ENCODE peak calls at places on chromosomes 4 and X, in six cellular contexts. M is right lobe of liver, J is gastrocnemius medialis, A is DND-41, L is stomach, H is right cardiac atrium. C is an unnamed sample.
A peak's percentile ranks its signal among the peaks of the same experiment; 100 is the strongest.

GRCh38 chrX:19121898-19122640 is at the start of gene ADGRG2:
- DNase-seq in J (peak; percentile 2), H (peak; percentile 80), A (no peak), M (peak; percentile 55), L (peak; percentile 56), C (no peak)

GRCh38 chr4:110540606-110541440 is 64.9 kb downstream of the ENPEP start:
- DNase-seq in M (no peak), L (no peak), A (no peak), J (no peak), H (no peak), C (no peak)

GRCh38 chr4:1218892-1219552 is 29.9 kb downstream of the CTBP1 start:
- DNase-seq in A (no peak), L (no peak), M (no peak), J (no peak), H (no peak), C (no peak)

GRCh38 chr4:88177981-88178632 is 19.7 kb upstream of the ABCG2 start:
- DNase-seq in L (no peak), A (no peak), M (no peak), J (peak; percentile 4), H (no peak), C (no peak)

GRCh38 chr4:67201334-67201733 is 344.0 kb downstream of the CENPC start:
- DNase-seq in J (no peak), L (no peak), A (no peak), H (no peak), M (no peak), C (no peak)

GRCh38 chrX:12985336-12985735 is 10.4 kb downstream of the TMSB4X start:
- DNase-seq in L (no peak), M (no peak), H (no peak), A (no peak), J (no peak), C (no peak)

GRCh38 chr4:54224960-54225670 is 4.0 kb upstream of the PDGFRA start:
- DNase-seq in H (no peak), M (no peak), A (no peak), J (no peak), L (no peak), C (no peak)

GRCh38 chr4:41346306-41347061 is 89.8 kb downstream of the UCHL1 start:
- DNase-seq in M (no peak), J (no peak), H (no peak), A (no peak), L (no peak), C (no peak)

GRCh38 chrX:121179972-121180371 is 132.6 kb downstream of the GLUD2 start:
- DNase-seq in M (no peak), A (no peak), L (no peak), H (no peak), J (no peak), C (no peak)

GRCh38 chr4:52299120-52299519 is 248.0 kb downstream of the SPATA18 start:
- DNase-seq in L (no peak), H (peak; percentile 32), A (no peak), J (no peak), M (no peak), C (no peak)

GRCh38 chr4:188934320-188934975 is 795.2 kb downstream of the TRIML1 start:
- DNase-seq in H (no peak), A (no peak), J (no peak), L (no peak), M (no peak), C (no peak)

GRCh38 chr4:85512446-85513205 is 37.7 kb downstream of the ARHGAP24 start:
- DNase-seq in M (no peak), A (no peak), L (no peak), H (no peak), J (no peak), C (no peak)

GRCh38 chr4:30746735-30747134 is 26.6 kb downstream of the PCDH7 start:
- DNase-seq in H (no peak), L (no peak), A (no peak), M (no peak), J (no peak), C (no peak)

GRCh38 chr4:125464146-125464545 is 149.4 kb downstream of the FAT4 start:
- DNase-seq in H (no peak), J (no peak), A (no peak), L (no peak), M (no peak), C (no peak)

GRCh38 chrX:57932266-57932665 is 22.0 kb upstream of the ZXDA start:
- DNase-seq in H (no peak), M (no peak), A (no peak), J (no peak), L (no peak), C (no peak)

GRCh38 chr4:2786152-2786671 is 6.7 kb upstream of the SH3BP2 start:
- DNase-seq in H (peak; percentile 48), J (no peak), L (peak; percentile 22), M (peak; percentile 49), A (no peak), C (peak; percentile 76)

GRCh38 chrX:33190016-33190415 is 21.3 kb downstream of the DMD start:
- DNase-seq in H (no peak), M (no peak), L (no peak), J (no peak), A (no peak), C (no peak)

GRCh38 chrX:21947671-21948070 is 7.2 kb downstream of the SMS start:
- DNase-seq in L (no peak), A (no peak), M (no peak), J (no peak), H (no peak), C (no peak)
- H3K4me3 ChIP-seq in L (no peak overlapping the region), A (no peak overlapping the region), M (no peak overlapping the region), J (no peak overlapping the region), H (no peak overlapping the region), C (no peak overlapping the region)

GRCh38 chrX:153030801-153031200 is 25.5 kb upstream of the PNMA3 start:
- DNase-seq in L (no peak), J (no peak), M (no peak), A (no peak), H (peak; percentile 48), C (no peak)

GRCh38 chrX:153032397-153033118 is 23.7 kb upstream of the PNMA3 start:
- DNase-seq in H (peak; percentile 89), J (peak; percentile 10), L (peak; percentile 75), M (peak; percentile 79), A (peak; percentile 5), C (peak; percentile 67)

GRCh38 chrX:153029162-153029561 is 27.1 kb upstream of the PNMA3 start:
- DNase-seq in M (no peak), J (no peak), H (peak; percentile 42), A (no peak), L (no peak), C (no peak)

GRCh38 chrX:153029875-153030274 is 26.4 kb upstream of the PNMA3 start:
- DNase-seq in J (no peak), A (no peak), M (no peak), L (no peak), H (peak; percentile 45), C (no peak)
- H3K27ac ChIP-seq in J (no peak overlapping the region), A (no peak overlapping the region), M (no peak overlapping the region), L (no peak overlapping the region), H (no peak overlapping the region), C (no peak overlapping the region)

GRCh38 chr4:158032733-158033415 is 140.0 kb downstream of the GASK1B start:
- DNase-seq in A (no peak), J (no peak), M (no peak), L (no peak), H (no peak), C (no peak)

GRCh38 chr4:158036998-158037397 is 135.8 kb downstream of the GASK1B start:
- DNase-seq in H (no peak), J (no peak), A (no peak), M (no peak), L (no peak), C (no peak)

GRCh38 chr4:158033416-158033863 is 139.4 kb downstream of the GASK1B start:
- DNase-seq in J (no peak), A (no peak), L (no peak), H (no peak), M (no peak), C (no peak)

GRCh38 chr4:158038718-158039117 is 134.1 kb downstream of the GASK1B start:
- DNase-seq in L (no peak), H (no peak), A (no peak), J (no peak), M (no peak), C (no peak)

GRCh38 chr4:158035662-158036195 is 137.1 kb downstream of the GASK1B start:
- DNase-seq in M (no peak), A (no peak), J (no peak), H (no peak), L (no peak), C (no peak)
- H3K4me1 ChIP-seq in M (no peaks in the 10 kb centered on the region), A (no peaks in the 10 kb centered on the region), J (peaks cover 5% of the 10 kb centered on the region), H (no peaks in the 10 kb centered on the region), L (peaks cover 11% of the 10 kb centered on the region), C (no peaks in the 10 kb centered on the region)

GRCh38 chr4:15550491-15550890 is 80.8 kb downstream of the CC2D2A start:
- DNase-seq in J (no peak), A (no peak), M (no peak), L (no peak), H (no peak), C (no peak)

GRCh38 chr4:15544196-15544730 is 74.6 kb downstream of the CC2D2A start:
- DNase-seq in A (peak; percentile 39), L (no peak), J (no peak), H (no peak), M (no peak), C (no peak)

GRCh38 chr4:15545371-15545770 is 75.7 kb downstream of the CC2D2A start:
- DNase-seq in J (no peak), L (no peak), H (no peak), A (no peak), M (no peak), C (no peak)

GRCh38 chr4:15543537-15544195 is 74.0 kb downstream of the CC2D2A start:
- DNase-seq in M (no peak), A (no peak), L (no peak), J (no peak), H (no peak), C (no peak)

GRCh38 chr4:15547392-15547791 is 77.7 kb downstream of the CC2D2A start:
- DNase-seq in A (peak; percentile 72), H (no peak), M (no peak), J (no peak), L (no peak), C (peak; percentile 34)
- H3K4me3 ChIP-seq in A (no peak overlapping the region), H (no peak overlapping the region), M (no peak overlapping the region), J (no peak overlapping the region), L (no peak overlapping the region), C (no peak overlapping the region)

C was measured in CD8-positive, alpha-beta memory T cell.